ENCODE peak calls at places on chromosomes 7 and 10, in four cellular contexts. X is IMR-90, Z is H1, L is neuronal stem cell. Y is an unnamed sample.

GRCh38 chr7:29345590-29345989 is 151.0 kb downstream of the CHN2 start:
- DNase-seq in X (no peak), Z (peak), L (peak), Y (peak)

GRCh38 chr10:35735412-35735811 is 93.3 kb upstream of the FZD8 start:
- DNase-seq in X (peak), Z (no peak), L (no peak), Y (no peak)

GRCh38 chr7:125511310-125511709 is 581.7 kb upstream of the POT1 start:
- DNase-seq in X (no peak), Z (no peak), L (no peak), Y (no peak)

GRCh38 chr10:11874568-11875182 is 51.5 kb downstream of the PROSER2 start:
- DNase-seq in X (peak), Z (no peak), L (peak), Y (peak)

GRCh38 chr10:7915923-7916322 is 97.6 kb downstream of the TAF3 start:
- DNase-seq in X (peak), Z (no peak), L (no peak), Y (no peak)

GRCh38 chr10:103491729-103492364 is 1.7 kb upstream of the NEURL1 start:
- DNase-seq in X (peak), Z (no peak), L (no peak), Y (peak)

GRCh38 chr10:19332304-19332703 is 283.7 kb downstream of the MALRD1 start:
- DNase-seq in X (peak), Z (no peak), L (no peak), Y (peak)

GRCh38 chr10:25831138-25831537 is 102.9 kb upstream of the MYO3A start:
- DNase-seq in X (no peak), Z (no peak), L (no peak), Y (no peak)

GRCh38 chr7:81447351-81447952 is 322.4 kb downstream of the HGF start:
- DNase-seq in X (peak), Z (no peak), L (no peak), Y (peak)

GRCh38 chr7:128030999-128031681 is at the start of gene LRRC4:
- DNase-seq in X (peak), Z (no peak), L (peak), Y (no peak)

GRCh38 chr7:28301148-28301641 is 111.1 kb upstream of the CREB5 start:
- DNase-seq in X (peak), Z (no peak), L (no peak), Y (peak)

GRCh38 chr7:64907641-64908326 is 4.7 kb downstream of the ZNF273 start:
- DNase-seq in X (peak), Z (no peak), L (no peak), Y (no peak)

GRCh38 chr7:50792342-50793114 is 9.8 kb upstream of the GRB10 start:
- DNase-seq in X (peak), Z (no peak), L (no peak), Y (peak)

GRCh38 chr7:158595068-158595467 is 7.4 kb upstream of the PTPRN2 start:
- DNase-seq in X (peak), Z (no peak), L (peak), Y (no peak)

GRCh38 chr7:38020134-38020533 is 99.7 kb downstream of the EPDR1 start:
- DNase-seq in X (no peak), Z (no peak), L (no peak), Y (no peak)

GRCh38 chr7:146961617-146962016 is 845.0 kb downstream of the CNTNAP2 start:
- DNase-seq in X (no peak), Z (no peak), L (no peak), Y (peak)

GRCh38 chr10:95477175-95477520 is 84.0 kb downstream of the SORBS1 start:
- DNase-seq in X (no peak), Z (no peak), L (no peak), Y (no peak)

GRCh38 chr7:144548556-144548955 is 145.1 kb upstream of the NOBOX start:
- DNase-seq in X (no peak), Z (no peak), L (no peak), Y (peak)

GRCh38 chr7:148327379-148327778 is 263.2 kb upstream of the C7orf33 start:
- DNase-seq in X (no peak), Z (no peak), L (no peak), Y (no peak)

GRCh38 chr10:124315599-124316270 is 103.0 kb downstream of the OAT start:
- DNase-seq in X (no peak), Z (no peak), L (no peak), Y (no peak)

GRCh38 chr10:132961864-132962622 is 19.7 kb upstream of the CFAP46 start:
- DNase-seq in X (peak), Z (peak), L (peak), Y (no peak)

GRCh38 chr7:131921016-131921415 is 364.6 kb upstream of the PODXL start:
- DNase-seq in X (peak), Z (no peak), L (no peak), Y (no peak)

GRCh38 chr7:42931447-42931833 is 534 bp downstream of the PSMA2 start:
- DNase-seq in X (peak), Z (no peak), L (no peak), Y (no peak)

GRCh38 chr7:101218236-101219130 is 518 bp downstream of the ZNHIT1 start:
- DNase-seq in X (peak), Z (no peak), L (no peak), Y (no peak)

GRCh38 chr10:61757525-61758397 is 95.0 kb downstream of the CABCOCO1 start:
- DNase-seq in X (peak), Z (no peak), L (no peak), Y (no peak)

GRCh38 chr7:140604076-140604475 is 36.5 kb downstream of the DENND2A start:
- DNase-seq in X (no peak), Z (no peak), L (no peak), Y (no peak)

GRCh38 chr7:151795168-151795754 is 81.7 kb downstream of the PRKAG2 start:
- DNase-seq in X (no peak), Z (no peak), L (no peak), Y (peak)

GRCh38 chr10:95176101-95176500 is 17.9 kb upstream of the ACSM6 start:
- DNase-seq in X (no peak), Z (no peak), L (no peak), Y (no peak)

GRCh38 chr10:11605807-11606408 is 5.5 kb downstream of the USP6NL start:
- DNase-seq in X (no peak), Z (no peak), L (no peak), Y (no peak)

GRCh38 chr7:101815826-101816488 is 1.5 kb upstream of the CUX1 start:
- DNase-seq in X (peak), Z (peak), L (peak), Y (peak)

GRCh38 chr10:99761395-99761794 is 21.0 kb upstream of the ABCC2 start:
- DNase-seq in X (no peak), Z (no peak), L (no peak), Y (no peak)

GRCh38 chr10:63634488-63635090 is 113.4 kb downstream of the REEP3 start:
- DNase-seq in X (no peak), Z (no peak), L (no peak), Y (no peak)

GRCh38 chr7:71488308-71488707 is 356.4 kb downstream of the GALNT17 start:
- DNase-seq in X (no peak), Z (no peak), L (no peak), Y (no peak)

GRCh38 chr10:60733189-60733815 is 45.0 kb upstream of the CDK1 start:
- DNase-seq in X (no peak), Z (no peak), L (no peak), Y (peak)

GRCh38 chr10:53534428-53534827 is 761.8 kb upstream of the MBL2 start:
- DNase-seq in X (no peak), Z (no peak), L (no peak), Y (no peak)

DNA sequence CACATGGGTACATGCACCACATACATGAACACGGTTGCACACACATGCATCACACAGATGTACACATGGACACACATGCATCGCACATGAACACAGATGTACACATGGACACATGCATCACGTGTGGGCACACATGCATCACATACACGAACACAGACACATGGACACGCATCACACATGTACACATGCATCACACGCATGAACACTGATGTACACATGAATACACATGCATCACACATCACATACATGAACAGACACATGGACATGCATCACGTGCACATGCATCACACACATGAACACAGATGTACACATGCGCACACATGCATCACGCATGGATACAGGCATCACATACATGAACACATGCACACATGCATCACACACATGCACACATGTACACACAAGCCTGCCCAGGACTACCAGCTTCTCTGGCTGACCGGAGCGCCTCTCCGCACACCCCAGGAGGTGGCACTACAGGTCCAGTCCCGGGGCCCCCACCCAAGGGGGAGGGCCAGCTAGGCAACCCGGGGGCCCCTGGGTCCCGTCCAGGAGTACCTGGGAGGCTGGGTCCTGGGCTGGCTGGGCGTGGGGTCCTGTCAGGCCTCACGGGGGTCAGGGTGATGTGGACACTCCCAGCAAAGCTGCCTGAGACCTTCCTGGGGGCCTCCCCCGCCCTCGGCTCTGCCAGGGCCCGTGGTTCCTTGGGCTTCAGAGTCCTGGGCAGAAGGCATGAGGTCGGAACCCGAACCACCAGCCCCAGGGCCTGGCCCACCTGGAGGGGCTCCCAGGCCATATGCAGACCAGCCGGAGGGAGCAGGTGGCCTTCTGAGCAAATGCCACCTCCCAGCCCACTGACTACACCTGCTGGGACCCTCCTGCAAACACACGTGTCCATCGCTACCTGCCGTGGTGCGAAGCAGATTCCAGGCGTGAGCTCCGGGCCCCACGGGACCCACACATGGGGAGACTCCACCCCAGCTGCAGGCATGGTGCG is 19.6 kb downstream of the MICALL2 start:
- DNase-seq in X (no peak), Z (no peak), L (no peak), Y (no peak)
- H3K18ac ChIP-seq in X (no peak), Z (no peak), L (no peak), Y (no peak)

GRCh38 chr10:3480281-3480999 is 304.6 kb downstream of the KLF6 start:
- DNase-seq in X (no peak), Z (no peak), L (no peak), Y (no peak)

GRCh38 chr10:3481000-3481335 is 304.0 kb downstream of the KLF6 start:
- DNase-seq in X (no peak), Z (no peak), L (no peak), Y (peak)

GRCh38 chr10:3482200-3482993 is 302.6 kb downstream of the KLF6 start:
- DNase-seq in X (peak), Z (no peak), L (peak), Y (peak)

GRCh38 chr10:3478632-3479240 is 306.2 kb upstream of the PITRM1 start:
- DNase-seq in X (no peak), Z (no peak), L (no peak), Y (no peak)

DNA sequence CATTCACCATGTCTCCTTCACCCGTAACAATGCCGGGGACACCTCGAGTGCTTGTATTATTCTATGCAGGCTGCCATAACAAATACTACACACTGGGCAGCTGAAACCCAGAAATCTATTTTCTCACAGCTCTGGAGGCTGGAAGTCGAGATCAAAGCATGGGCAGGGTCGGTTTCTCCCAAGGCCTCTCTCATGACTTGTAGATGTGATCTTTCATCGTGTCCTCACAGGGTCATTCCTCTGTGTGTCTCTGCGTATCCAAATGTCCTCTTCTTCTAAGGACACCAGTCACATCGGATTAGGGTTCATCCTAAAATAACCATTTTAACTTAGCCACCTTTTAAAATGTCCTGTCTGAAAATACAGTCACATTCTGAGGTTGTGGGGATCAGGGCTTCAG is 303.5 kb downstream of the KLF6 start:
- DNase-seq in X (no peak), Z (no peak), L (no peak), Y (no peak)
- H3K27ac ChIP-seq in X (no peak), Z (no peak), L (no peak), Y (no peak)

GRCh38 chr7:129952164-129952652 is 552 bp downstream of the UBE2H start:
- DNase-seq in X (no peak), Z (no peak), L (no peak), Y (peak)
- H3K23ac ChIP-seq in X (peak), Z (no peak), L (peak), Y (no peak)

GRCh38 chr7:47539398-47540052 is 42.4 kb downstream of the TNS3 start:
- DNase-seq in X (peak), Z (no peak), L (no peak), Y (no peak)
- H3K18ac ChIP-seq in X (no peak), Z (peak), L (peak), Y (peak)

DNA sequence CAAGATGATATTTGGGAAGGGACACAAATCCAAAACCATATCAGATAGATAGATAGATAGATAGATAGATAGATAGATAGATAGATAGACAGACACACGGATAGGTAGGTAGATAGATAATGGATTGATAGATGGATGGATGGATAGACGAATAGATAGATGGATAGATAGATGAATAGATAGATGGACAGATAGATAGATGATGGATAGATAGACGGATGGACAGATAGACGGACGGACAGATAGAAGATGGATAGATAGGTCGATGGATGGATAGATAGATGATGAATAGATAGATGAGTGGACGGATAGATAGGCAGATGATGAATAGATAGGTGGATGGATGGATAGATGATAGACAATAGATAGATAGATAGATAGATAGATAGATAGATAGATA is 39.8 kb downstream of the NPTX2 start:
- DNase-seq in X (no peak), Z (no peak), L (no peak), Y (no peak)
- H3K27ac ChIP-seq in X (no peak), Z (no peak), L (no peak), Y (no peak)

GRCh38 chr10:71442859-71443570 is 46.3 kb downstream of the CDH23 start:
- DNase-seq in X (no peak), Z (no peak), L (no peak), Y (no peak)
- H3K23ac ChIP-seq in X (no peak), Z (no peak), L (peak), Y (no peak)

GRCh38 chr7:135905355-135905754 is 71.8 kb downstream of the MTPN start:
- DNase-seq in X (no peak), Z (no peak), L (no peak), Y (no peak)

GRCh38 chr7:135904282-135904681 is 72.9 kb downstream of the MTPN start:
- DNase-seq in X (no peak), Z (no peak), L (no peak), Y (peak)

GRCh38 chr7:135899458-135899857 is 77.7 kb downstream of the MTPN start:
- DNase-seq in X (no peak), Z (no peak), L (no peak), Y (no peak)

GRCh38 chr7:135901585-135902540 is 75.3 kb downstream of the MTPN start:
- DNase-seq in X (no peak), Z (no peak), L (no peak), Y (no peak)

DNA sequence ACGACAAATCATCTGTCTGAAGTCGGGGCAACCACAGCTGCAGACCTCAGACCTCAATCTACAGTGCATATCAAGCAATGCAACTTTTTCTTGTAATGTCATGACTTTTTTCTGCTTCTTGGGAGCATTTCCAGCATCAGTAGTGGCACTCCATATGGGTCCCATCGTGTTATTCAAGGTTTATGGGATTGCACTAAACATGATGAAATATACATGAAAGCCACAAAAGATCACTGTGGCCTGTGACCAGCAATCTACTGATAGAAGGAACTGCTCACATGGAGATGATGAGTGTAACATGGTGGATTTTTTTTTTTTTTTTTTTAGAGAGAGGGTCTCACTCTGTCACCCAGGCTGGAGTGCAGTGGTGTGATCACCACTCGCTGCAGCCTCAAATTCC is 77.0 kb downstream of the MTPN start:
- DNase-seq in X (no peak), Z (no peak), L (no peak), Y (no peak)
- H3K18ac ChIP-seq in X (no peak), Z (no peak), L (no peak), Y (no peak)

DNA sequence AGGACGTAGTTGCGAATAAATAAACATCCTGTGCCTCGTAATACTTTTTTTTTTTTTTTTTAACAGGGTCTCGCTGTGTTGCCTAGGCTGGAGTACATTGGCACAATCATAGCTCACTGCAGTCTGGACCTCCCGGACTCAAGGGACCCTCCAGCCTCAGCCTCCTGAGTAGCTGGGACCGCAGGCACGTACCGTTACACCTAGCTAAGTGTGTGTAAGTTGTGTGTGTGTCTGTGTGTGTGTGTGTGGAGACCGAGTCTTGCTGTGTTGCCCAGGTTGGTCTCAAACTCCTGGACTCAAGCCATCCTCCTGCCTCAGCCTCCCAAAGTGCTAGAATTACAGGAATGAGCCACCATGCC is 573 bp upstream of the PON2 start:
- DNase-seq in X (no peak), Z (no peak), L (no peak), Y (no peak)
- H3K27ac ChIP-seq in X (peak), Z (no peak), L (peak), Y (no peak)

GRCh38 chr10:114403545-114404161 is 649 bp downstream of the AFAP1L2 start:
- DNase-seq in X (no peak), Z (no peak), L (peak), Y (peak)

GRCh38 chr10:114401195-114401741 is 3.0 kb downstream of the AFAP1L2 start:
- DNase-seq in X (peak), Z (no peak), L (no peak), Y (no peak)

GRCh38 chr10:114404171-114405010 is at the start of gene AFAP1L2:
- DNase-seq in X (no peak), Z (no peak), L (no peak), Y (peak)

GRCh38 chr10:114402233-114402632 is 2.1 kb downstream of the AFAP1L2 start:
- DNase-seq in X (no peak), Z (no peak), L (no peak), Y (no peak)

GRCh38 chr10:114402871-114403544 is 1.3 kb downstream of the AFAP1L2 start:
- DNase-seq in X (no peak), Z (no peak), L (no peak), Y (peak)
- H3K23ac ChIP-seq in X (no peak), Z (no peak), L (no peak), Y (no peak)